ENCODE peak calls at places on chromosomes 5 and 9, in five cellular contexts. One of them, this sample, is unnamed.
A peak's percentile ranks its signal among the peaks of the same experiment; 100 is the strongest.

GRCh38 chr5:178589180-178590140 is 733 bp downstream of the COL23A1 start:
- DNase-seq in neuronal stem cell: peak; percentile 41
- DNase-seq in H1: peak; percentile 58
- DNase-seq in mesenchymal stem cell: peak; percentile 40
- DNase-seq in trophoblast cell: peak; percentile 15
- DNase-seq in this sample: peak; percentile 45

GRCh38 chr9:5796298-5796697 is 36.6 kb downstream of the ERMP1 start:
- DNase-seq in mesenchymal stem cell: no peak
- DNase-seq in H1: no peak
- DNase-seq in trophoblast cell: no peak
- DNase-seq in neuronal stem cell: no peak
- DNase-seq in this sample: no peak

GRCh38 chr5:421287-421880 is 21.6 kb upstream of the EXOC3 start:
- DNase-seq in H1: no peak
- DNase-seq in neuronal stem cell: no peak
- DNase-seq in trophoblast cell: no peak
- DNase-seq in mesenchymal stem cell: no peak
- DNase-seq in this sample: peak; percentile 27

GRCh38 chr5:122896598-122897282 is 51.3 kb downstream of the SNX24 start:
- DNase-seq in mesenchymal stem cell: peak; percentile 50
- DNase-seq in H1: no peak
- DNase-seq in neuronal stem cell: no peak
- DNase-seq in trophoblast cell: no peak
- DNase-seq in this sample: no peak

GRCh38 chr5:180435594-180435993 is 58.6 kb upstream of the CNOT6 start:
- DNase-seq in neuronal stem cell: no peak
- DNase-seq in H1: no peak
- DNase-seq in mesenchymal stem cell: no peak
- DNase-seq in trophoblast cell: no peak
- DNase-seq in this sample: no peak

GRCh38 chr5:175728885-175729828 is 71.3 kb downstream of the HRH2 start:
- DNase-seq in trophoblast cell: no peak
- DNase-seq in H1: peak; percentile 80
- DNase-seq in mesenchymal stem cell: peak; percentile 14
- DNase-seq in neuronal stem cell: peak; percentile 38
- DNase-seq in this sample: peak; percentile 71

GRCh38 chr5:5340206-5340729 is 82.2 kb upstream of the ICE1 start:
- DNase-seq in H1: no peak
- DNase-seq in neuronal stem cell: no peak
- DNase-seq in trophoblast cell: peak; percentile 81
- DNase-seq in mesenchymal stem cell: peak; percentile 96
- DNase-seq in this sample: peak; percentile 72

GRCh38 chr5:146962801-146963355 is 84.3 kb upstream of the PPP2R2B start:
- DNase-seq in neuronal stem cell: no peak
- DNase-seq in H1: no peak
- DNase-seq in trophoblast cell: no peak
- DNase-seq in mesenchymal stem cell: peak; percentile 65
- DNase-seq in this sample: no peak

GRCh38 chr9:127714916-127715442 is 484 bp downstream of the PTRH1 start:
- DNase-seq in H1: no peak
- DNase-seq in neuronal stem cell: no peak
- DNase-seq in trophoblast cell: no peak
- DNase-seq in mesenchymal stem cell: peak; percentile 22
- DNase-seq in this sample: no peak

GRCh38 chr9:14086495-14086894 is 227.4 kb downstream of the NFIB start:
- DNase-seq in neuronal stem cell: no peak
- DNase-seq in mesenchymal stem cell: no peak
- DNase-seq in H1: no peak
- DNase-seq in trophoblast cell: no peak
- DNase-seq in this sample: no peak

DNA sequence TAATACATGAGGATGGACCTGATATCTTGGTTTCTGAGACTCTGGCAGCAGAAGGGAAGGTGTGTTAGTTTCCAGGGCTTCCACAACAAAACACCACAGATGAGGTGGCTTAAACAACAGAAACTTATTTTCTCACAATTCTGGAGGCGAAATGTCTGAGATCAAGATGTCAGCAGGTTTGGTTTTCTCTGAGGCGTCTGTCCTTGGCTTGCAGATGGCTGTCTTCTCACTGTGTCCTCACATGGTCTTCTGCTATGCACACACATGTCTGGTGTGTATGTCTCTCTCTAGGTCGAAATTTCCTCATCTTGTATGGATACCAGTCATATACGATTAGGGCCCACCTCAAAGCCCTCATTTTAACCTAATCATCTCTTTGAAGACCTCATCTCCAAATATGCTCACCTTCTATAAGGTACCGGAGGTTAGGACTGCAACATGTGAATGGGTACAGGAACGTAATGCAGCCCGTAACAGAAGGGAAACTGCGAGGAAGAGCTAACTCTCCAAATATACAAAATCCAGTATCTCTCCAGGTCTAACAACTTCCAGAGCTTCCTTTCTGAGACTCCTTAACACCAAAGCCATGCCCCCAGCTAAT is 139.8 kb upstream of the SMARCA2 start:
- DNase-seq in mesenchymal stem cell: no peak
- DNase-seq in H1: no peak
- DNase-seq in neuronal stem cell: no peak
- DNase-seq in trophoblast cell: no peak
- DNase-seq in this sample: no peak
- H2BK12ac ChIP-seq in mesenchymal stem cell: no peak overlapping the region
- H2BK12ac ChIP-seq in H1: no peak overlapping the region
- H2BK12ac ChIP-seq in neuronal stem cell: no peak overlapping the region
- H2BK12ac ChIP-seq in trophoblast cell: no peak overlapping the region
- H2BK12ac ChIP-seq in this sample: no peak overlapping the region

GRCh38 chr9:131409458-131409992 is 15.6 kb downstream of the PRRC2B start:
- DNase-seq in neuronal stem cell: no peak
- DNase-seq in H1: no peak
- DNase-seq in trophoblast cell: no peak
- DNase-seq in mesenchymal stem cell: no peak
- DNase-seq in this sample: no peak

GRCh38 chr9:131410051-131410491 is 16.2 kb downstream of the PRRC2B start:
- DNase-seq in neuronal stem cell: no peak
- DNase-seq in mesenchymal stem cell: no peak
- DNase-seq in trophoblast cell: no peak
- DNase-seq in H1: no peak
- DNase-seq in this sample: no peak

GRCh38 chr9:131405858-131406566 is 12.1 kb downstream of the PRRC2B start:
- DNase-seq in trophoblast cell: no peak
- DNase-seq in H1: peak; percentile 51
- DNase-seq in mesenchymal stem cell: no peak
- DNase-seq in neuronal stem cell: no peak
- DNase-seq in this sample: no peak

GRCh38 chr9:131406567-131407436 is 12.9 kb downstream of the PRRC2B start:
- DNase-seq in trophoblast cell: peak; percentile 30
- DNase-seq in neuronal stem cell: no peak
- DNase-seq in mesenchymal stem cell: peak; percentile 58
- DNase-seq in H1: no peak
- DNase-seq in this sample: no peak

GRCh38 chr9:131407717-131408195 is 13.9 kb downstream of the PRRC2B start:
- DNase-seq in neuronal stem cell: no peak
- DNase-seq in trophoblast cell: peak; percentile 33
- DNase-seq in H1: peak; percentile 65
- DNase-seq in mesenchymal stem cell: peak; percentile 35
- DNase-seq in this sample: peak; percentile 85
- H3K18ac ChIP-seq in neuronal stem cell: peak overlapping the region; percentile 15
- H3K18ac ChIP-seq in trophoblast cell: no peak overlapping the region
- H3K18ac ChIP-seq in H1: peak overlapping the region; percentile 52
- H3K18ac ChIP-seq in mesenchymal stem cell: no peak overlapping the region
- H3K18ac ChIP-seq in this sample: no peak overlapping the region

DNA sequence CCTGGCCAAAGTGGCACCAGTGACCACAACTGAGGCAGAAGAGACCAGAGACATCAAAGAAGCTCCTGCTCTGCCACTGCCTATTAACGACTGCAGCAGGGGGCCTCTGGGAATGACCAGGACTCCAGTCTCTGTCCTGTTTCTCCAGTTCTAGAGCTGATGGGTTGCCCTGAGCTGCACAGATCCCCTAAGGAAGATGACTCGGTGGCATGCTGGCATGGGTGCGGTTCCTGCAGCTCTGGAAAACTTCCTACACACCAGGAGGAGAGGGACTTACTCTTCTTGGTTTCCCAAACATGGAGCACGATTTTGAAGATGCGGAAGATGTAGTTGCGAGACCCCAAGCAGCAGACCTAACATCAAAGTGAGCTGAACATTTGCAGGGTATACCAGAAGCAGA is 2.7 kb downstream of the SLIT3 start:
- DNase-seq in H1: no peak
- DNase-seq in trophoblast cell: no peak
- DNase-seq in mesenchymal stem cell: no peak
- DNase-seq in neuronal stem cell: no peak
- DNase-seq in this sample: no peak
- H3K4ac ChIP-seq in H1: no peak overlapping the region
- H3K4ac ChIP-seq in trophoblast cell: no peak overlapping the region
- H3K4ac ChIP-seq in mesenchymal stem cell: no peak overlapping the region
- H3K4ac ChIP-seq in neuronal stem cell: no peak overlapping the region
- H3K4ac ChIP-seq in this sample: no peak overlapping the region

DNA sequence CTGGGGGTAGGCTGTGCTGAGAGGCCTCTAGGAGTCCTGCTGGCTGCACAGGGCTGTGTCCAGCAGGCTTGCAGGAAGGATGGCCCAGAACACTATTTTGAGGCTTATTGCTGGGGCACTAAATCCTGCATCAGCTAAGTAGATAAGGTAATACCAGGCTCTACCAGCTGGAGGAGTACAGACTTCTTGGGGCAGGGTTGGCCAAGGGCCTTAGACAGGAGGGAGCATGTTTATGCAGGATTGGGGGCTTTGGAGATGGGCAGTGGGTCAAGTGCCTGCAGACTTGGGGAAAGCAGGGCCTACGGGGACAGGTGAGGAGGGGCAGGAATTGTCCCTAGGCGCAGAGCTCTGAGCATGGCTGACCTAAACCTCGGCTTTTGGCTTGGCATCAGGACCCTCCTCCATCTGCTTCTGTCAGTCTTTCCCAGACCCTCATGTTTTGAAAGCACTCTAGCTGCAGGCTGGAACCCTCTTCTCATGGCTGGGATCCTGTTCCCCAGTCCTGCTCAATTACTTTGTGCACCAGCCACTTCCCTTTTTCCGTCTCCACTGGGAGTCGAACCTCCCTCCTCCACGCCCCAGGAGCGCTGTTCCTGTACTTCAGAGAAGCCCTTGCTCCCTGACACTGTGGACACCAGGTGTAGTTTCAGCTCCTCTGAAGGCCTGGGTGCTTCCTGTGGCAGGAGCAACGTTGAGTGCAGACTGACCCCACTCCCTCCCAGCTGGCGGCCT is 61.0 kb upstream of the SPTLC1 start:
- DNase-seq in mesenchymal stem cell: no peak
- DNase-seq in trophoblast cell: no peak
- DNase-seq in H1: no peak
- DNase-seq in neuronal stem cell: no peak
- DNase-seq in this sample: no peak
- H2BK12ac ChIP-seq in mesenchymal stem cell: no peak overlapping the region
- H2BK12ac ChIP-seq in trophoblast cell: no peak overlapping the region
- H2BK12ac ChIP-seq in H1: peak overlapping the region; percentile 23
- H2BK12ac ChIP-seq in neuronal stem cell: no peak overlapping the region
- H2BK12ac ChIP-seq in this sample: no peak overlapping the region

DNA sequence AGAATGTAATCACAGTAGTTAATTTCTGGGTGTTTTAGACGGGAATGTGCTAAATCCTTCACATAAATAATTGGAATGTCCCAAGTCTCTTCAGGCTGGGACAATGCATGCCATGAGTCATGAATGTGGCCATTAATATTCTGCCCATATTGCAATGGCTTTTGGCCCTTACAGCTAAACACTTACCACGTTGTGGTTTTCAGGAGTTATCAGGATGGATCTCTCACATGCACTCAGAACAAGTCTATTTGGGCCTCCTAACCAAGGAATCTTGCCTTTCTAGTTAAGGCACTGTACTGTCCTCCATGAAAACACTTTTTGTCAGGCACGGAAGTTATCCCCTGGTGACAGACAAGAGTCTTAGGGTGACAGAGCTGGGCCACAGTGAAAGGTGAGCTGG is 32.7 kb downstream of the PKD2L2 start:
- DNase-seq in neuronal stem cell: no peak
- DNase-seq in H1: no peak
- DNase-seq in trophoblast cell: peak; percentile 79
- DNase-seq in mesenchymal stem cell: peak; percentile 79
- DNase-seq in this sample: no peak
- H3K18ac ChIP-seq in neuronal stem cell: no peak overlapping the region
- H3K18ac ChIP-seq in H1: no peak overlapping the region
- H3K18ac ChIP-seq in trophoblast cell: no peak overlapping the region
- H3K18ac ChIP-seq in mesenchymal stem cell: no peak overlapping the region
- H3K18ac ChIP-seq in this sample: no peak overlapping the region

GRCh38 chr5:173323799-173324114 is 4.5 kb downstream of the STC2 start:
- DNase-seq in mesenchymal stem cell: no peak
- DNase-seq in H1: no peak
- DNase-seq in trophoblast cell: no peak
- DNase-seq in neuronal stem cell: no peak
- DNase-seq in this sample: no peak
- H3K4ac ChIP-seq in mesenchymal stem cell: no peak overlapping the region
- H3K4ac ChIP-seq in H1: no peak overlapping the region
- H3K4ac ChIP-seq in trophoblast cell: no peak overlapping the region
- H3K4ac ChIP-seq in neuronal stem cell: no peak overlapping the region
- H3K4ac ChIP-seq in this sample: no peak overlapping the region

GRCh38 chr9:110284211-110284849 is 28.0 kb upstream of the TXN start:
- DNase-seq in neuronal stem cell: no peak
- DNase-seq in mesenchymal stem cell: no peak
- DNase-seq in H1: no peak
- DNase-seq in trophoblast cell: no peak
- DNase-seq in this sample: no peak
- H2BK12ac ChIP-seq in neuronal stem cell: no peak overlapping the region
- H2BK12ac ChIP-seq in mesenchymal stem cell: no peak overlapping the region
- H2BK12ac ChIP-seq in H1: no peak overlapping the region
- H2BK12ac ChIP-seq in trophoblast cell: no peak overlapping the region
- H2BK12ac ChIP-seq in this sample: no peak overlapping the region